ENCODE peak calls at places on chromosomes 6 and 20, in four cellular contexts. U, C, W and I are unnamed samples.

GRCh38 chr20:2619961-2620595 is 32.4 kb upstream of the NOP56 start:
- DNase-seq in U (no peak), W (no peak), C (no peak), I (no peak)

GRCh38 chr20:12058201-12058600 is 140.5 kb downstream of the BTBD3 start:
- DNase-seq in W (no peak), C (no peak), U (no peak), I (no peak)

GRCh38 chr20:3616250-3616649 is 46.9 kb downstream of the GFRA4 start:
- DNase-seq in C (no peak), U (no peak), W (no peak), I (no peak)

GRCh38 chr6:27248783-27249182 is 1.3 kb downstream of the PRSS16 start:
- DNase-seq in W (no peak), C (no peak), U (no peak), I (no peak)

GRCh38 chr6:49766762-49767161 is 20.3 kb downstream of the PGK2 start:
- DNase-seq in U (no peak), W (no peak), C (no peak), I (no peak)

GRCh38 chr6:71289039-71289801 is 609 bp downstream of the OGFRL1 start:
- DNase-seq in U (no peak), W (no peak), C (no peak), I (no peak)

GRCh38 chr20:51831891-51832675 is 29.8 kb upstream of the SALL4 start:
- DNase-seq in C (no peak), U (no peak), W (no peak), I (no peak)

GRCh38 chr6:141105481-141105880 is 1027.2 kb upstream of the GJE1 start:
- DNase-seq in W (no peak), U (no peak), C (no peak), I (no peak)

GRCh38 chr6:150286919-150287318 is 81.9 kb upstream of the IYD start:
- DNase-seq in W (no peak), C (no peak), U (no peak), I (no peak)

GRCh38 chr6:20409427-20409971 is 7.8 kb downstream of the E2F3 start:
- DNase-seq in W (no peak), C (no peak), U (no peak), I (no peak)

GRCh38 chr20:21503345-21503744 is 10.5 kb downstream of the NKX2-2 start:
- DNase-seq in C (no peak), U (no peak), W (no peak), I (no peak)

GRCh38 chr6:110415297-110415916 is at the start of gene DDO:
- DNase-seq in C (no peak), W (no peak), U (no peak), I (peak; percentile 96)

GRCh38 chr6:133621751-133622150 is 267.2 kb upstream of the TCF21 start:
- DNase-seq in C (no peak), W (no peak), U (no peak), I (no peak)

GRCh38 chr6:113980937-113981554 is 10.1 kb upstream of the HDAC2 start:
- DNase-seq in C (no peak), W (no peak), U (no peak), I (no peak)

GRCh38 chr6:163986313-163986712 is 571.8 kb downstream of the QKI start:
- DNase-seq in W (no peak), C (no peak), U (no peak), I (no peak)

GRCh38 chr6:149246691-149247384 is 70.7 kb upstream of the TAB2 start:
- DNase-seq in C (no peak), U (no peak), W (no peak), I (no peak)

GRCh38 chr20:6708010-6708409 is 59.5 kb upstream of the BMP2 start:
- DNase-seq in C (no peak), U (no peak), W (no peak), I (no peak)

GRCh38 chr6:28695671-28696537 is 170.2 kb downstream of the GPX5 start:
- DNase-seq in W (no peak), U (no peak), C (no peak), I (no peak)

GRCh38 chr6:43951063-43951755 is 176.0 kb downstream of the MRPL14 start:
- DNase-seq in W (no peak), U (no peak), C (no peak), I (no peak)

GRCh38 chr20:63409834-63410435 is 48.8 kb upstream of the CHRNA4 start:
- DNase-seq in U (no peak), W (no peak), C (no peak), I (no peak)

GRCh38 chr6:21750479-21751018 is 157.0 kb downstream of the SOX4 start:
- DNase-seq in U (no peak), W (no peak), C (no peak), I (no peak)

GRCh38 chr6:36906539-36906938 is 20.8 kb downstream of the C6orf89 start:
- DNase-seq in C (no peak), U (no peak), W (no peak), I (no peak)

GRCh38 chr6:166692723-166693302 is 65.8 kb upstream of the RPS6KA2 start:
- DNase-seq in W (no peak), C (no peak), U (no peak), I (no peak)

GRCh38 chr6:78910611-78911134 is 43.3 kb downstream of the IRAK1BP1 start:
- DNase-seq in C (no peak), W (no peak), U (no peak), I (no peak)

GRCh38 chr20:63114006-63114692 is 101.8 kb downstream of the YTHDF1 start:
- DNase-seq in C (no peak), U (no peak), W (no peak), I (no peak)

GRCh38 chr6:12890171-12890790 is 173.7 kb downstream of the PHACTR1 start:
- DNase-seq in C (no peak), U (peak; percentile 11), W (no peak), I (no peak)

GRCh38 chr6:19664878-19665715 is 172.1 kb upstream of the ID4 start:
- DNase-seq in U (no peak), W (no peak), C (no peak), I (no peak)

GRCh38 chr20:24950128-24950835 is 1.2 kb downstream of the CST7 start:
- DNase-seq in C (no peak), U (no peak), W (no peak), I (no peak)

GRCh38 chr6:100818066-100818465 is 63.1 kb downstream of the ASCC3 start:
- DNase-seq in W (no peak), C (no peak), U (no peak), I (no peak)